ENCODE peak calls at places on chromosomes 12 and 14, in ten cellular contexts. O is neural progenitor cell; D is stimulated activated CD8-positive, alpha-beta memory T cell treated with anti-CD3 and anti-CD28 coated beads, Interleukin-15, amount 100 ng/mL, for 1 hour; X is HL-60; P is NCI-H748 treated with DMSO at 0.1 percent for 48 hours; H is stimulated activated CD4-positive, alpha-beta T cell treated with anti-CD3 and anti-CD28 coated beads, Interleukin-4, amount 100 ng/mL, for 4 hours; U is astrocyte of the spinal cord; N is NCI-H1417 treated with DMSO at 0.1 percent for 48 hours; J is NCI-H146; C is lung microvascular endothelial cell. V is an unnamed sample.

GRCh38 chr12:27555316-27555715 is 31.3 kb downstream of the PPFIBP1 start:
- DNase-seq in O (no peak), D (no peak), X (no peak), P (no peak), H (no peak), U (no peak), N (no peak), J (no peak), C (no peak), V (no peak)

GRCh38 chr14:78086342-78086741 is 83.8 kb upstream of the NRXN3 start:
- DNase-seq in O (no peak), D (no peak), X (no peak), P (no peak), H (no peak), U (no peak), N (no peak), J (no peak), C (no peak), V (no peak)

GRCh38 chr12:2384533-2385328 is 331.9 kb downstream of the CACNA1C start:
- DNase-seq in O (no peak), D (no peak), X (no peak), P (no peak), H (no peak), U (peak), N (no peak), J (no peak), C (no peak), V (no peak)

GRCh38 chr12:109098142-109098652 is 800 bp downstream of the UNG start:
- DNase-seq in O (no peak), D (no peak), X (no peak), P (no peak), H (no peak), U (peak), N (no peak), J (peak), C (peak), V (no peak)

GRCh38 chr14:76780058-76780345 is 18.7 kb downstream of the VASH1 start:
- DNase-seq in O (no peak), D (no peak), X (no peak), P (no peak), H (no peak), U (no peak), N (no peak), J (no peak), C (no peak), V (no peak)

GRCh38 chr12:64785816-64786215 is 26.6 kb upstream of the GNS start:
- DNase-seq in O (no peak), D (no peak), X (no peak), P (no peak), H (no peak), U (no peak), N (no peak), J (no peak), C (no peak), V (no peak)

GRCh38 chr12:29742646-29743045 is 41.1 kb downstream of the TMTC1 start:
- DNase-seq in O (no peak), D (no peak), X (no peak), P (no peak), H (no peak), U (no peak), N (no peak), J (no peak), C (no peak), V (no peak)

GRCh38 chr12:6211421-6211869 is 11.2 kb downstream of the CD9 start:
- DNase-seq in O (no peak), D (no peak), X (no peak), P (no peak), H (no peak), U (peak), N (no peak), J (no peak), C (no peak), V (no peak)

GRCh38 chr12:75889214-75889613 is 142.4 kb downstream of the PHLDA1 start:
- DNase-seq in O (peak), D (no peak), X (no peak), P (no peak), H (no peak), U (no peak), N (no peak), J (no peak), C (no peak), V (no peak)

GRCh38 chr12:80218925-80219714 is 119.8 kb downstream of the OTOGL start:
- DNase-seq in O (no peak), D (no peak), X (no peak), P (no peak), H (no peak), U (no peak), N (no peak), J (no peak), C (no peak), V (no peak)

GRCh38 chr14:91918159-91918883 is 29.2 kb downstream of the FBLN5 start:
- DNase-seq in O (no peak), D (no peak), X (no peak), P (no peak), H (no peak), U (no peak), N (no peak), J (no peak), C (no peak), V (no peak)

GRCh38 chr12:93122569-93123091 is 193.5 kb upstream of the EEA1 start:
- DNase-seq in O (no peak), D (no peak), X (no peak), P (no peak), H (no peak), U (no peak), N (no peak), J (no peak), C (no peak), V (no peak)

GRCh38 chr12:71780207-71780822 is 25.7 kb downstream of the RAB21 start:
- DNase-seq in O (peak), D (peak), X (no peak), P (no peak), H (peak), U (peak), N (no peak), J (peak), C (peak), V (peak)

GRCh38 chr14:92495041-92495440 is 18.5 kb upstream of the RIN3 start:
- DNase-seq in O (peak), D (no peak), X (peak), P (no peak), H (no peak), U (no peak), N (no peak), J (no peak), C (no peak), V (no peak)

GRCh38 chr12:66164349-66164821 is 5.4 kb downstream of the TMBIM4 start:
- DNase-seq in O (no peak), D (no peak), X (no peak), P (no peak), H (no peak), U (peak), N (no peak), J (no peak), C (no peak), V (no peak)

GRCh38 chr14:104595911-104596450 is 8.6 kb downstream of the TMEM179 start:
- DNase-seq in O (no peak), D (no peak), X (no peak), P (no peak), H (no peak), U (no peak), N (no peak), J (no peak), C (no peak), V (no peak)

GRCh38 chr12:71430756-71431155 is 8.8 kb upstream of the LGR5 start:
- DNase-seq in O (no peak), D (no peak), X (no peak), P (no peak), H (no peak), U (no peak), N (no peak), J (no peak), C (no peak), V (no peak)

GRCh38 chr14:61260939-61261776 is 20.0 kb downstream of the TMEM30B start:
- DNase-seq in O (no peak), D (no peak), X (no peak), P (no peak), H (no peak), U (peak), N (no peak), J (peak), C (peak), V (no peak)

GRCh38 chr12:77118696-77119095 is 53.3 kb upstream of the E2F7 start:
- DNase-seq in O (no peak), D (no peak), X (no peak), P (no peak), H (no peak), U (peak), N (no peak), J (no peak), C (no peak), V (no peak)

GRCh38 chr14:104145826-104146642 is 7.6 kb downstream of the KIF26A start:
- DNase-seq in O (no peak), D (no peak), X (no peak), P (no peak), H (no peak), U (no peak), N (no peak), J (no peak), C (no peak), V (no peak)

GRCh38 chr12:18551703-18552102 is 186.1 kb downstream of the PLCZ1 start:
- DNase-seq in O (no peak), D (no peak), X (no peak), P (no peak), H (no peak), U (no peak), N (no peak), J (no peak), C (no peak), V (no peak)

GRCh38 chr12:107864235-107864634 is 89.7 kb downstream of the ASCL4 start:
- DNase-seq in O (peak), D (no peak), X (no peak), P (peak), H (no peak), U (no peak), N (no peak), J (no peak), C (no peak), V (no peak)

GRCh38 chr14:64293976-64294671 is at the start of gene ESR2:
- DNase-seq in O (peak), D (no peak), X (no peak), P (peak), H (peak), U (peak), N (no peak), J (peak), C (peak), V (peak)

GRCh38 chr12:46569826-46570390 is 197.3 kb upstream of the SLC38A2 start:
- DNase-seq in O (no peak), D (no peak), X (no peak), P (no peak), H (no peak), U (no peak), N (no peak), J (no peak), C (no peak), V (no peak)

GRCh38 chr12:50728841-50729240 is 35.1 kb upstream of the ATF1 start:
- DNase-seq in O (no peak), D (no peak), X (no peak), P (no peak), H (no peak), U (no peak), N (no peak), J (no peak), C (no peak), V (no peak)

GRCh38 chr14:54347044-54347443 is 49.8 kb upstream of the CDKN3 start:
- DNase-seq in O (no peak), D (no peak), X (no peak), P (no peak), H (no peak), U (no peak), N (no peak), J (no peak), C (no peak), V (no peak)

GRCh38 chr12:132545183-132545953 is 55.4 kb downstream of the FBRSL1 start:
- DNase-seq in O (no peak), D (no peak), X (no peak), P (no peak), H (no peak), U (no peak), N (no peak), J (no peak), C (no peak), V (no peak)

GRCh38 chr12:117819160-117819559 is 149.6 kb downstream of the KSR2 start:
- DNase-seq in O (peak), D (no peak), X (no peak), P (no peak), H (no peak), U (no peak), N (no peak), J (no peak), C (no peak), V (no peak)

GRCh38 chr14:30005114-30005698 is 77.6 kb upstream of the PRKD1 start:
- DNase-seq in O (peak), D (no peak), X (peak), P (peak), H (no peak), U (peak), N (peak), J (peak), C (peak), V (peak)

GRCh38 chr14:74519316-74520074 is 25.9 kb downstream of the ISCA2 start:
- DNase-seq in O (no peak), D (no peak), X (no peak), P (no peak), H (no peak), U (no peak), N (no peak), J (no peak), C (no peak), V (no peak)

GRCh38 chr14:74978416-74978947 is 23.1 kb upstream of the PGF start:
- DNase-seq in O (peak), D (no peak), X (no peak), P (no peak), H (no peak), U (peak), N (no peak), J (peak), C (no peak), V (no peak)

GRCh38 chr12:14903386-14904098 is 17.9 kb upstream of the MGP start:
- DNase-seq in O (no peak), D (no peak), X (no peak), P (no peak), H (no peak), U (no peak), N (no peak), J (no peak), C (no peak), V (no peak)

GRCh38 chr12:32305163-32305562 is 94.2 kb upstream of the FGD4 start:
- DNase-seq in O (no peak), D (no peak), X (no peak), P (no peak), H (no peak), U (peak), N (no peak), J (no peak), C (peak), V (peak)

GRCh38 chr12:123150273-123150803 is 552 bp downstream of the PITPNM2 start:
- DNase-seq in O (peak), D (no peak), X (no peak), P (no peak), H (peak), U (no peak), N (no peak), J (peak), C (peak), V (peak)

GRCh38 chr14:96002511-96002884 is 36.7 kb upstream of the C14orf132 start:
- DNase-seq in O (no peak), D (no peak), X (no peak), P (no peak), H (no peak), U (no peak), N (no peak), J (no peak), C (no peak), V (peak)

GRCh38 chr14:46490150-46490769 is 161.3 kb downstream of the RPL10L start:
- DNase-seq in O (peak), D (no peak), X (no peak), P (no peak), H (no peak), U (no peak), N (no peak), J (no peak), C (peak), V (peak)

GRCh38 chr12:63779498-63780481 is at the start of gene RXYLT1:
- DNase-seq in O (peak), D (peak), X (peak), P (peak), H (peak), U (peak), N (peak), J (peak), C (peak), V (peak)

GRCh38 chr12:123041042-123041531 is 60.6 kb downstream of the ARL6IP4 start:
- DNase-seq in O (no peak), D (no peak), X (no peak), P (peak), H (no peak), U (no peak), N (peak), J (peak), C (no peak), V (peak)

GRCh38 chr12:107337354-107338095 is 244.2 kb upstream of the CRY1 start:
- DNase-seq in O (no peak), D (no peak), X (no peak), P (no peak), H (peak), U (peak), N (no peak), J (no peak), C (no peak), V (no peak)

GRCh38 chr12:13277278-13277677 is 80.8 kb downstream of the EMP1 start:
- DNase-seq in O (no peak), D (no peak), X (no peak), P (no peak), H (no peak), U (no peak), N (no peak), J (no peak), C (no peak), V (no peak)